ENCODE peak calls at places on chromosomes 13 and 19, in four cellular contexts. K, X, D and G are unnamed samples.
A peak's percentile ranks its signal among the peaks of the same experiment; 100 is the strongest.

GRCh38 chr13:59532405-59532804 is 631.3 kb downstream of the DIAPH3 start:
- DNase-seq in K (no peak), D (no peak), X (no peak), G (no peak)

GRCh38 chr19:4140237-4140711 is 13.2 kb upstream of the CREB3L3 start:
- DNase-seq in X (peak; percentile 67), K (no peak), D (peak; percentile 42), G (no peak)

GRCh38 chr19:36182612-36183454 is 30.6 kb upstream of the COX7A1 start:
- DNase-seq in K (no peak), D (no peak), X (no peak), G (no peak)

GRCh38 chr13:109784590-109785140 is 1.7 kb downstream of the IRS2 start:
- DNase-seq in X (peak; percentile 67), K (peak; percentile 46), D (peak; percentile 59), G (peak; percentile 29)

GRCh38 chr19:20565321-20566018 is at the start of gene ZNF737:
- DNase-seq in D (peak; percentile 95), X (peak; percentile 95), K (peak; percentile 86), G (peak; percentile 81)

GRCh38 chr13:29877456-29878096 is 27.2 kb upstream of the UBL3 start:
- DNase-seq in X (peak; percentile 73), D (no peak), K (no peak), G (no peak)

GRCh38 chr13:83618966-83619365 is 263.3 kb downstream of the SLITRK1 start:
- DNase-seq in D (no peak), K (no peak), X (no peak), G (no peak)

GRCh38 chr13:27839809-27840467 is 47.7 kb downstream of the GSX1 start:
- DNase-seq in X (no peak), K (no peak), D (no peak), G (no peak)

GRCh38 chr13:40565282-40566148 is 100.9 kb downstream of the FOXO1 start:
- DNase-seq in X (no peak), D (no peak), K (no peak), G (no peak)

GRCh38 chr19:10920288-10920655 is 8.2 kb downstream of the YIPF2 start:
- DNase-seq in K (no peak), X (no peak), D (no peak), G (no peak)

GRCh38 chr13:50720856-50721663 is 122.4 kb downstream of the DLEU7 start:
- DNase-seq in K (no peak), X (no peak), D (no peak), G (no peak)

GRCh38 chr19:17159466-17160393 is 55.4 kb upstream of the USE1 start:
- DNase-seq in K (no peak), X (no peak), D (no peak), G (no peak)

GRCh38 chr19:40281381-40282208 is 3.5 kb downstream of the AKT2 start:
- DNase-seq in K (no peak), X (no peak), D (no peak), G (no peak)

GRCh38 chr19:4369888-4370260 is 26.5 kb downstream of the MPND start:
- DNase-seq in X (no peak), K (peak; percentile 59), D (no peak), G (peak; percentile 48)

GRCh38 chr13:28402057-28402381 is 92.9 kb downstream of the FLT1 start:
- DNase-seq in X (no peak), K (no peak), D (no peak), G (no peak)

GRCh38 chr19:10888421-10888866 is 17.1 kb downstream of the CARM1 start:
- DNase-seq in X (no peak), K (no peak), D (no peak), G (no peak)

GRCh38 chr19:18298601-18299000 is 17.2 kb upstream of the JUND start:
- DNase-seq in X (no peak), D (no peak), K (no peak), G (no peak)

GRCh38 chr19:572891-573825 is 762 bp downstream of the BSG start:
- DNase-seq in X (peak; percentile 62), K (no peak), D (peak; percentile 59), G (no peak)

GRCh38 chr13:90968510-90968909 is 379.0 kb upstream of the MIR17HG start:
- DNase-seq in X (no peak), D (peak; percentile 14), K (no peak), G (no peak)

GRCh38 chr19:45971260-45971902 is 2.3 kb downstream of the NOVA2 start:
- DNase-seq in K (no peak), D (no peak), X (no peak), G (no peak)

GRCh38 chr13:51330741-51331140 is 8.8 kb upstream of the SERPINE3 start:
- DNase-seq in K (no peak), D (no peak), X (no peak), G (no peak)

GRCh38 chr13:31955745-31956144 is 75.8 kb upstream of the FRY start:
- DNase-seq in D (no peak), K (no peak), X (no peak), G (no peak)

GRCh38 chr13:113967206-113967720 is 6.6 kb downstream of the C13orf46 start:
- DNase-seq in D (no peak), K (no peak), X (no peak), G (no peak)

GRCh38 chr13:30312859-30313258 is 5.5 kb upstream of the KATNAL1 start:
- DNase-seq in X (no peak), D (no peak), K (no peak), G (no peak)

GRCh38 chr13:110306960-110307696 is at the start of the genes COL4A1 and COL4A2:
- DNase-seq in X (no peak), K (no peak), D (no peak), G (no peak)

GRCh38 chr13:113591750-113592149 is 7.2 kb downstream of the TFDP1 start:
- DNase-seq in X (no peak), D (no peak), K (no peak), G (no peak)

GRCh38 chr19:32339988-32340874 is 5.2 kb upstream of the ZNF507 start:
- DNase-seq in K (peak; percentile 29), D (no peak), X (peak; percentile 44), G (no peak)

GRCh38 chr13:112457485-112457884 is 81.3 kb downstream of the SPACA7 start:
- DNase-seq in K (no peak), X (no peak), D (no peak), G (no peak)

GRCh38 chr19:33804021-33804799 is 7.5 kb downstream of the KCTD15 start:
- DNase-seq in X (peak; percentile 96), K (no peak), D (no peak), G (no peak)

GRCh38 chr13:84417426-84417825 is 535.2 kb upstream of the SLITRK1 start:
- DNase-seq in K (no peak), D (no peak), X (no peak), G (no peak)

GRCh38 chr13:36918246-36919060 is 1.6 kb downstream of the SMAD9 start:
- DNase-seq in K (no peak), X (no peak), D (no peak), G (no peak)

GRCh38 chr19:41703602-41704293 is 4.7 kb upstream of the CEACAM5 start:
- DNase-seq in D (no peak), X (peak; percentile 22), K (no peak), G (no peak)

GRCh38 chr13:111359237-111359915 is 38.9 kb downstream of the TEX29 start:
- DNase-seq in X (no peak), K (no peak), D (no peak), G (no peak)